ENCODE peak calls at places on chromosomes 11 and 22, in eight cellular contexts. One of them, this sample, is unnamed.

GRCh38 chr11:64637346-64638016 is 46.5 kb downstream of the SLC22A12 start:
- DNase-seq in astrocyte of the spinal cord: no peak
- DNase-seq in B cell: no peak
- DNase-seq in sigmoid colon: no peak
- DNase-seq in fibroblast of the aortic adventitia: no peak
- DNase-seq in natural killer cell: no peak
- DNase-seq in fibroblast of mammary gland: no peak
- DNase-seq in coronary artery: no peak
- DNase-seq in this sample: no peak

GRCh38 chr22:35308480-35308945 is 8.8 kb downstream of the TOM1 start:
- DNase-seq in astrocyte of the spinal cord: no peak
- DNase-seq in B cell: no peak
- DNase-seq in sigmoid colon: no peak
- DNase-seq in fibroblast of the aortic adventitia: no peak
- DNase-seq in natural killer cell: no peak
- DNase-seq in fibroblast of mammary gland: no peak
- DNase-seq in coronary artery: no peak
- DNase-seq in this sample: no peak

GRCh38 chr11:14703731-14704130 is 60.1 kb downstream of the PDE3B start:
- DNase-seq in astrocyte of the spinal cord: no peak
- DNase-seq in B cell: no peak
- DNase-seq in sigmoid colon: no peak
- DNase-seq in fibroblast of the aortic adventitia: no peak
- DNase-seq in natural killer cell: no peak
- DNase-seq in fibroblast of mammary gland: no peak
- DNase-seq in coronary artery: no peak
- DNase-seq in this sample: no peak

GRCh38 chr11:34331736-34332135 is 26.1 kb downstream of the ABTB2 start:
- DNase-seq in astrocyte of the spinal cord: no peak
- DNase-seq in B cell: no peak
- DNase-seq in sigmoid colon: no peak
- DNase-seq in fibroblast of the aortic adventitia: no peak
- DNase-seq in natural killer cell: no peak
- DNase-seq in fibroblast of mammary gland: no peak
- DNase-seq in coronary artery: no peak
- DNase-seq in this sample: no peak

GRCh38 chr11:67280791-67281551 is 8.1 kb upstream of the ANKRD13D start:
- DNase-seq in astrocyte of the spinal cord: no peak
- DNase-seq in B cell: no peak
- DNase-seq in sigmoid colon: peak
- DNase-seq in fibroblast of the aortic adventitia: no peak
- DNase-seq in natural killer cell: no peak
- DNase-seq in fibroblast of mammary gland: no peak
- DNase-seq in coronary artery: no peak
- DNase-seq in this sample: no peak

GRCh38 chr11:31958086-31958735 is 132.7 kb upstream of the RCN1 start:
- DNase-seq in astrocyte of the spinal cord: peak
- DNase-seq in B cell: peak
- DNase-seq in sigmoid colon: no peak
- DNase-seq in fibroblast of the aortic adventitia: peak
- DNase-seq in natural killer cell: peak
- DNase-seq in fibroblast of mammary gland: peak
- DNase-seq in coronary artery: no peak
- DNase-seq in this sample: peak

GRCh38 chr11:10807629-10808552 is 835 bp downstream of the EIF4G2 start:
- DNase-seq in astrocyte of the spinal cord: peak
- DNase-seq in B cell: peak
- DNase-seq in sigmoid colon: peak
- DNase-seq in fibroblast of the aortic adventitia: peak
- DNase-seq in natural killer cell: peak
- DNase-seq in fibroblast of mammary gland: peak
- DNase-seq in coronary artery: peak
- DNase-seq in this sample: peak

GRCh38 chr22:43066844-43067385 is 22.3 kb downstream of the TTLL1 start:
- DNase-seq in astrocyte of the spinal cord: peak
- DNase-seq in B cell: no peak
- DNase-seq in sigmoid colon: no peak
- DNase-seq in fibroblast of the aortic adventitia: peak
- DNase-seq in natural killer cell: no peak
- DNase-seq in fibroblast of mammary gland: peak
- DNase-seq in coronary artery: no peak
- DNase-seq in this sample: no peak

GRCh38 chr22:21677606-21678443 is 12.0 kb downstream of the PPIL2 start:
- DNase-seq in astrocyte of the spinal cord: no peak
- DNase-seq in B cell: no peak
- DNase-seq in sigmoid colon: no peak
- DNase-seq in fibroblast of the aortic adventitia: no peak
- DNase-seq in natural killer cell: no peak
- DNase-seq in fibroblast of mammary gland: no peak
- DNase-seq in coronary artery: no peak
- DNase-seq in this sample: no peak

GRCh38 chr11:100681064-100681502 is 6.0 kb upstream of the ARHGAP42 start:
- DNase-seq in astrocyte of the spinal cord: peak
- DNase-seq in B cell: peak
- DNase-seq in sigmoid colon: peak
- DNase-seq in fibroblast of the aortic adventitia: no peak
- DNase-seq in natural killer cell: peak
- DNase-seq in fibroblast of mammary gland: peak
- DNase-seq in coronary artery: no peak
- DNase-seq in this sample: no peak

GRCh38 chr11:69444381-69445130 is 36.9 kb upstream of the LINC01488 start:
- DNase-seq in astrocyte of the spinal cord: peak
- DNase-seq in B cell: no peak
- DNase-seq in sigmoid colon: peak
- DNase-seq in fibroblast of the aortic adventitia: peak
- DNase-seq in natural killer cell: no peak
- DNase-seq in fibroblast of mammary gland: peak
- DNase-seq in coronary artery: peak
- DNase-seq in this sample: no peak

GRCh38 chr11:116712428-116712827 is 60.4 kb downstream of the BUD13 start:
- DNase-seq in astrocyte of the spinal cord: no peak
- DNase-seq in B cell: no peak
- DNase-seq in sigmoid colon: no peak
- DNase-seq in fibroblast of the aortic adventitia: no peak
- DNase-seq in natural killer cell: no peak
- DNase-seq in fibroblast of mammary gland: no peak
- DNase-seq in coronary artery: no peak
- DNase-seq in this sample: no peak

GRCh38 chr22:43484227-43484626 is 72.4 kb downstream of the MPPED1 start:
- DNase-seq in astrocyte of the spinal cord: no peak
- DNase-seq in B cell: no peak
- DNase-seq in sigmoid colon: no peak
- DNase-seq in fibroblast of the aortic adventitia: no peak
- DNase-seq in natural killer cell: no peak
- DNase-seq in fibroblast of mammary gland: no peak
- DNase-seq in coronary artery: no peak
- DNase-seq in this sample: no peak

GRCh38 chr11:118200901-118201680 is 23.7 kb downstream of the JAML start:
- DNase-seq in astrocyte of the spinal cord: no peak
- DNase-seq in B cell: no peak
- DNase-seq in sigmoid colon: no peak
- DNase-seq in fibroblast of the aortic adventitia: no peak
- DNase-seq in natural killer cell: no peak
- DNase-seq in fibroblast of mammary gland: no peak
- DNase-seq in coronary artery: no peak
- DNase-seq in this sample: no peak

GRCh38 chr11:121109916-121110656 is 9.0 kb downstream of the TECTA start:
- DNase-seq in astrocyte of the spinal cord: no peak
- DNase-seq in B cell: no peak
- DNase-seq in sigmoid colon: no peak
- DNase-seq in fibroblast of the aortic adventitia: no peak
- DNase-seq in natural killer cell: no peak
- DNase-seq in fibroblast of mammary gland: no peak
- DNase-seq in coronary artery: no peak
- DNase-seq in this sample: no peak

GRCh38 chr22:49549851-49550430 is 277.7 kb downstream of the BRD1 start:
- DNase-seq in astrocyte of the spinal cord: no peak
- DNase-seq in B cell: no peak
- DNase-seq in sigmoid colon: no peak
- DNase-seq in fibroblast of the aortic adventitia: no peak
- DNase-seq in natural killer cell: no peak
- DNase-seq in fibroblast of mammary gland: no peak
- DNase-seq in coronary artery: no peak
- DNase-seq in this sample: no peak

GRCh38 chr22:49546811-49547585 is 280.7 kb downstream of the BRD1 start:
- DNase-seq in astrocyte of the spinal cord: no peak
- DNase-seq in B cell: no peak
- DNase-seq in sigmoid colon: peak
- DNase-seq in fibroblast of the aortic adventitia: no peak
- DNase-seq in natural killer cell: no peak
- DNase-seq in fibroblast of mammary gland: no peak
- DNase-seq in coronary artery: no peak
- DNase-seq in this sample: no peak

GRCh38 chr22:49547751-49548239 is 279.9 kb downstream of the BRD1 start:
- DNase-seq in astrocyte of the spinal cord: no peak
- DNase-seq in B cell: no peak
- DNase-seq in sigmoid colon: peak
- DNase-seq in fibroblast of the aortic adventitia: no peak
- DNase-seq in natural killer cell: no peak
- DNase-seq in fibroblast of mammary gland: no peak
- DNase-seq in coronary artery: no peak
- DNase-seq in this sample: no peak

GRCh38 chr22:49549256-49549655 is 278.4 kb downstream of the BRD1 start:
- DNase-seq in astrocyte of the spinal cord: no peak
- DNase-seq in B cell: no peak
- DNase-seq in sigmoid colon: peak
- DNase-seq in fibroblast of the aortic adventitia: no peak
- DNase-seq in natural killer cell: no peak
- DNase-seq in fibroblast of mammary gland: no peak
- DNase-seq in coronary artery: no peak
- DNase-seq in this sample: no peak

GRCh38 chr22:49548356-49549202 is 279.1 kb downstream of the BRD1 start:
- DNase-seq in astrocyte of the spinal cord: no peak
- DNase-seq in B cell: no peak
- DNase-seq in sigmoid colon: peak
- DNase-seq in fibroblast of the aortic adventitia: no peak
- DNase-seq in natural killer cell: no peak
- DNase-seq in fibroblast of mammary gland: no peak
- DNase-seq in coronary artery: no peak
- DNase-seq in this sample: no peak
- TF ChIP-seq CTCF in astrocyte of the spinal cord: no peak
- TF ChIP-seq CTCF in B cell: no peak
- TF ChIP-seq CTCF in sigmoid colon: no peak
- TF ChIP-seq CTCF in fibroblast of the aortic adventitia: no peak
- TF ChIP-seq CTCF in natural killer cell: no peak
- TF ChIP-seq CTCF in fibroblast of mammary gland: no peak
- TF ChIP-seq CTCF in coronary artery: no peak
- TF ChIP-seq CTCF in this sample: no peak

DNA sequence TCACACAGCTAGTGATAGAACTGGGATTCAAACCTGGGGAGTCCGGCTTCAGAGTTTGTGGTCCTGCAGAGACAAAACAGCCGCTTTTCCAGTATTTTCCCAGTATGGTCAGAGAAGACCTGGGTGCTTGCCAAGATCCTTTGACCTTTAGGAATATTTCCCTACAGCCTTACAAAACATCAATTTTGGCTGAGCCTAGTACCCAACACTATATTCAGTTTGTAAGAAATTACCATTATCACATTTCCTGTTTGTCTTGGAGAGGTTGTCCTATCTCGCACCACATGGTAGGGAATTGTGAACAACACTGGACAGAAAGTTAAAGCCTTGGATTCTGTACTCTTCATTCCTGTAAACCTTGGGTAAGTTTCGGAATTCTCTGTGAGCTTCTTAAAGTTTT is 10.7 kb upstream of the NEU3 start:
- DNase-seq in astrocyte of the spinal cord: no peak
- DNase-seq in B cell: no peak
- DNase-seq in sigmoid colon: no peak
- DNase-seq in fibroblast of the aortic adventitia: no peak
- DNase-seq in natural killer cell: no peak
- DNase-seq in fibroblast of mammary gland: no peak
- DNase-seq in coronary artery: no peak
- DNase-seq in this sample: no peak
- TF ChIP-seq CTCF in astrocyte of the spinal cord: no peak
- TF ChIP-seq CTCF in B cell: no peak
- TF ChIP-seq CTCF in sigmoid colon: no peak
- TF ChIP-seq CTCF in fibroblast of the aortic adventitia: no peak
- TF ChIP-seq CTCF in natural killer cell: no peak
- TF ChIP-seq CTCF in fibroblast of mammary gland: no peak
- TF ChIP-seq CTCF in coronary artery: no peak
- TF ChIP-seq CTCF in this sample: no peak

DNA sequence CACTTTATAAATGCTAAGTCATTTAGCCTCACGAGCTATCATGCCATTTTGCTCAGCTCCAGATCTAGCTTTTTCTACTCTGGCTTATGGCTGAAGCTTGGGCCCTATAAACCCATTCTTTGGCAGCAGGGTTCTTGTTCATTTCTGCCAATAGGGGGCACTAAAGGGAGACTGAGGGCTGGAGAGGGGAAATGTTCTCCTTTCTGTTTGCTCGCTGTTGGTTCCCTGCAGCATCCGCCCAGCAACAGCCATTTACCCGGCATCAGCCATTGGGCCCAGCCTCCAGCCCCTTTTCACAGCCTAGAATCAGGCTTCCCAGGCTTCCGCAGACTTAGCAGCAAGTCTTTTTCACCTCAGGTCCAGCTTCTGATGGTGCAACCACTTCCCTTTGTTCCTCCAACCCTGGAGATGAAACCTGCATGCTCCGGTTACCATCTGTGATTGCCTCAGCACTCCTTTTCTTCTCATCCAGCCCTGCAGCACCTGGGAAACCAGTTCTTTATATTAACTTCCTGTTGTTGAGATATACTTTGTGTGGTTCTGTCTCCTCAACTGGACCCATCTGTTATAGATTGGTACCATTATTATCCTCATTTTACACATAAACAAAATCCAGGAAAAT is 4.2 kb upstream of the ME3 start:
- DNase-seq in astrocyte of the spinal cord: no peak
- DNase-seq in B cell: no peak
- DNase-seq in sigmoid colon: no peak
- DNase-seq in fibroblast of the aortic adventitia: no peak
- DNase-seq in natural killer cell: no peak
- DNase-seq in fibroblast of mammary gland: no peak
- DNase-seq in coronary artery: no peak
- DNase-seq in this sample: no peak
- TF ChIP-seq CTCF in astrocyte of the spinal cord: peak
- TF ChIP-seq CTCF in B cell: no peak
- TF ChIP-seq CTCF in sigmoid colon: peak
- TF ChIP-seq CTCF in fibroblast of the aortic adventitia: peak
- TF ChIP-seq CTCF in natural killer cell: no peak
- TF ChIP-seq CTCF in fibroblast of mammary gland: peak
- TF ChIP-seq CTCF in coronary artery: no peak
- TF ChIP-seq CTCF in this sample: peak

GRCh38 chr11:20256925-20257324 is 96.7 kb upstream of the DBX1 start:
- DNase-seq in astrocyte of the spinal cord: no peak
- DNase-seq in B cell: no peak
- DNase-seq in sigmoid colon: no peak
- DNase-seq in fibroblast of the aortic adventitia: no peak
- DNase-seq in natural killer cell: no peak
- DNase-seq in fibroblast of mammary gland: no peak
- DNase-seq in coronary artery: no peak
- DNase-seq in this sample: no peak
- TF ChIP-seq CTCF in astrocyte of the spinal cord: no peak
- TF ChIP-seq CTCF in B cell: no peak
- TF ChIP-seq CTCF in sigmoid colon: no peak
- TF ChIP-seq CTCF in fibroblast of the aortic adventitia: peak
- TF ChIP-seq CTCF in natural killer cell: no peak
- TF ChIP-seq CTCF in fibroblast of mammary gland: no peak
- TF ChIP-seq CTCF in coronary artery: no peak
- TF ChIP-seq CTCF in this sample: no peak